ENCODE peak calls at places on chromosomes 7 and 10, in four cellular contexts. W is GM12878, G is HepG2, R is H1. L is an unnamed sample.

GRCh38 chr7:107890493-107890961 is 456 bp upstream of the DLD start:
- DNase-seq in W (no peak), R (no peak), G (no peak), L (no peak)

GRCh38 chr7:111510584-111511378 is 51.5 kb downstream of the IMMP2L start:
- DNase-seq in R (no peak), W (no peak), G (no peak), L (no peak)

GRCh38 chr10:132627736-132628512 is 90.3 kb downstream of the INPP5A start:
- DNase-seq in R (no peak), G (no peak), W (no peak), L (no peak)

GRCh38 chr10:470339-471003 is 219.0 kb downstream of the DIP2C start:
- DNase-seq in R (no peak), G (no peak), W (no peak), L (no peak)

GRCh38 chr7:30927040-30927439 is 15.4 kb downstream of the AQP1 start:
- DNase-seq in W (no peak), R (no peak), G (no peak), L (no peak)

GRCh38 chr7:12674861-12675260 is 12.6 kb upstream of the ARL4A start:
- DNase-seq in R (no peak), G (peak; percentile 84), W (no peak), L (peak; percentile 52)

GRCh38 chr7:33979807-33980355 is 74.5 kb downstream of the BMPER start:
- DNase-seq in R (no peak), G (peak; percentile 5), W (no peak), L (no peak)

GRCh38 chr7:88106430-88106829 is 113.4 kb downstream of the SRI start:
- DNase-seq in W (no peak), G (no peak), R (no peak), L (no peak)

GRCh38 chr7:99543081-99543671 is 8.7 kb downstream of the FAM200A start:
- DNase-seq in W (no peak), R (no peak), G (no peak), L (no peak)

GRCh38 chr10:33136271-33136670 is 178.2 kb upstream of the ITGB1 start:
- DNase-seq in W (peak; percentile 32), G (no peak), R (no peak), L (no peak)

GRCh38 chr10:119658274-119658673 is 7.1 kb downstream of the BAG3 start:
- DNase-seq in R (peak; percentile 17), G (peak; percentile 63), W (no peak), L (peak; percentile 25)

GRCh38 chr7:26439502-26440252 is 148.0 kb downstream of the SNX10 start:
- DNase-seq in G (no peak), W (no peak), R (no peak), L (no peak)

GRCh38 chr10:120917521-120918250 is 66.5 kb downstream of the WDR11 start:
- DNase-seq in G (no peak), W (no peak), R (no peak), L (no peak)

GRCh38 chr10:30587522-30588031 is 42.0 kb downstream of the LYZL2 start:
- DNase-seq in G (peak; percentile 17), R (no peak), W (peak; percentile 79), L (no peak)

GRCh38 chr7:9981950-9982349 is 991.7 kb upstream of the PHF14 start:
- DNase-seq in W (no peak), R (no peak), G (no peak), L (no peak)

GRCh38 chr7:137633133-137633532 is 213.6 kb downstream of the DGKI start:
- DNase-seq in G (no peak), W (no peak), R (no peak), L (no peak)

GRCh38 chr10:96047004-96047649 is 3.7 kb downstream of the CCNJ start:
- DNase-seq in W (no peak), G (peak; percentile 12), R (no peak), L (no peak)

DNA sequence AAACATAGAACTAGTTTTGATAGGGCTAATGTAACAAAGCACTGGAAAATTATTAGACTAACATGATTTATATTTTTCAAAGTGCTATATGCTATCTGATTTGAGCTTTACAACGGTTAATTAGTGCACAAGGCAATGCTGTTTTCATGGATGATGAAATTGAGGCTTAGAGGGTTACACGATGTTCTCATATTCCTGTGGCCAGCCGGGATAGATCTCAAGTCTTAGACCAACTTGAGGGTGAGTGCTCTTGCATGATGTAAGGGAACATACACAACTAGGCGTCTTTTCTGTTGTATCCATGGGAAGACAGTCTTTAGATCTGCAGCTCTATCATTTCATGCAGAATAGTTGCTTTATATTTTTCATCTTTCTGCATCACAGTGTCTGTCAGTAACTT is 4.1 kb downstream of the PRPF18 start:
- DNase-seq in G (no peak), W (no peak), R (no peak), L (no peak)
- TF ChIP-seq YY1 in G (no peak), W (no peak), R (no peak), L (no peak)

DNA sequence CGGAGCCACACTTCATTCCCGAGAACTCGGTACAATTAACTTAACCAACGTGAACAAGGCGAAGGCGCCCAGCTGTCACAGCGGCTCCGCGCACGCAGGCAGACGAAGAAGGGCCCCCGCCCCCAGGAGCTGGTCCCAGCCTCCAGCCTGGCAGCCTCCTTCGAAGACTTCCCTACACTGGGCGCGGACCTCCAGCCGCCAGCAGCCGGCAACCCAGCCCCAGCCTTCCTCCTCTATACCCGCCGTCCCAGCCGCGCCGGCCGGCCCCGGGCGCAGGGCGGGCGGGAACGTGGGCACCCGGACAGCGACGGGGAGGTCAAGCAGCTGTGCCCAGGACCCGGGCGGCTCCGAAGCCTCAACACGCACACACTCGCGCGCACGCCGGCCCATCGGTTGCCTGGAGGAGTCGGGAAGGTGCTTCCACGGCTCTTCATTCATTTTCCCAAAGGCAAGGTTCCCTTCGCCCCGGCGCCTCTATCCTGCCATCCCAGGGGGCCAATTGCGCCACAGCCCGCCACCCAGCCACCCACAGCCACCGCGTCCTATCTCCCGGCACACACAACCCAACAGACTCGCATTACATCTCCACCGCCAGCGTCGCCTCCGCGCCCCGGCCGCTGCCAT is 1.6 kb downstream of the CHST15 start:
- DNase-seq in W (no peak), R (no peak), G (no peak), L (no peak)
- H3K4me3 ChIP-seq in W (no peak overlapping the region), R (peak overlapping the region; percentile 73), G (peak overlapping the region; percentile 91), L (peak overlapping the region; percentile 69)

DNA sequence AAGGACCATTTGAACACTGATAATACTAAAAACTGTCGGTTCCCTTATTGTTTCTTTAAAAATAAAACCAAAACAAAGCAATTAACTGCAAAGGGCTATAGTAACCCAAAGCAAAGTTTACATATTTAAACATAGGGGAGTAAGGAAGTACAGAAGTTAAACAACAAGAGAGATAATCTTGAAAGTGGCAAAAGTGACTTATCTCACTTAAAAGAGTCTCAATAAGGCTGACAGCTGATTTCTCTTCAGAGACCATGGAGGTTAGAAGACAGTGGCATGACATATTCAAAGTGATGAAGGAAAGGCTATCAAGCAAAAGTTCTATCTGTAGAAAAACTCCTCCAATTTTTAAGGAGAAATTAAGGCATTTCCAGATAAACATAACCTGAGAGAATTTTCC is 233.5 kb upstream of the HDAC9 start:
- DNase-seq in R (no peak), G (no peak), W (no peak), L (no peak)
- TF ChIP-seq SUZ12 in R (no peak), G (no peak), W (no peak), L (no peak)

DNA sequence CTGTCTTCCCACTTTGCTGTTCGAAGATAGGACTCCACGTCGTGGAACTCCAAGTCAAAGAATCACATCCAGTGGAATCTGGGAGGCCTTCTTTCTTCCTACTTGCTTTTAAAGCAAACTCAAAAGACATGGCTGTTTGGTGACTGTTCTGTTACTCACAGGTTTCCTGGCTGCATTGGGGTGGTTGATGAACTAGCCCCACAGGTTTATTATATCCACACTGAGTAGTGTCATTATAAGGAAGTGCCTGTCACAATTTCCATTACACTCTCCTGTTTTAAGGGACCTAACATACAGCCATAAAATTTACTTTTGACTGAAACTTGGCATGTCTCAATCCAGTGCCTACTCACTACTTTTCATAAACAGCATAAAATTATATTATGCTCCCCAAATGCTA is 287.3 kb upstream of the SP4 start:
- DNase-seq in W (no peak), R (no peak), G (no peak), L (no peak)
- TF ChIP-seq YY1 in W (no peak), R (no peak), G (no peak), L (no peak)

L was measured in NT2/D1.